ENCODE peak calls at places on chromosomes 7 and 10, in nine cellular contexts. Y is neural progenitor cell, C is transverse colon, U is HFF-Myc, N is epithelial cell of esophagus, T is activated B cell treated with CpG ODN at 0.5 μM for 24 hours, P is AG10803, V is lower leg skin, H is mesothelial cell of epicardium. J is an unnamed sample.

GRCh38 chr10:13894412-13895093 is 307.8 kb downstream of the PRPF18 start:
- DNase-seq in Y (no peak), C (no peak), U (no peak), N (peak; percentile 81), T (no peak), P (peak; percentile 34), V (no peak), H (no peak), J (no peak)

GRCh38 chr7:55572378-55573233 is at the start of gene VOPP1:
- DNase-seq in Y (peak; percentile 91), C (peak; percentile 70), U (no peak), N (peak; percentile 63), T (peak; percentile 79), P (peak; percentile 65), V (peak; percentile 85), H (peak; percentile 47), J (peak; percentile 60)

GRCh38 chr7:129588268-129588667 is 23.3 kb upstream of the NRF1 start:
- DNase-seq in Y (no peak), C (no peak), U (no peak), N (no peak), T (no peak), P (no peak), V (no peak), H (no peak), J (no peak)

GRCh38 chr7:8277394-8277982 is 15.5 kb upstream of the ICA1 start:
- DNase-seq in Y (peak; percentile 48), C (no peak), U (no peak), N (peak; percentile 30), T (no peak), P (no peak), V (no peak), H (no peak), J (no peak)

GRCh38 chr7:40833541-40834234 is 698.9 kb downstream of the SUGCT start:
- DNase-seq in Y (no peak), C (no peak), U (no peak), N (peak; percentile 36), T (no peak), P (peak; percentile 30), V (no peak), H (no peak), J (no peak)

GRCh38 chr10:5013385-5013784 is 9.7 kb upstream of the AKR1C2 start:
- DNase-seq in Y (no peak), C (no peak), U (no peak), N (peak; percentile 83), T (no peak), P (no peak), V (no peak), H (no peak), J (no peak)

GRCh38 chr7:36115448-36116321 is 37.4 kb upstream of the EEPD1 start:
- DNase-seq in Y (no peak), C (peak; percentile 78), U (peak; percentile 87), N (peak; percentile 98), T (no peak), P (peak; percentile 94), V (peak; percentile 97), H (peak; percentile 76), J (no peak)

GRCh38 chr10:14953452-14954000 is 370 bp downstream of the DCLRE1C start:
- DNase-seq in Y (peak; percentile 66), C (peak; percentile 61), U (peak; percentile 16), N (peak; percentile 51), T (no peak), P (peak; percentile 68), V (peak; percentile 91), H (peak; percentile 29), J (no peak)

GRCh38 chr7:81516898-81517297 is 252.9 kb downstream of the HGF start:
- DNase-seq in Y (no peak), C (no peak), U (no peak), N (no peak), T (no peak), P (no peak), V (no peak), H (no peak), J (no peak)

GRCh38 chr10:68576118-68576517 is 16.0 kb downstream of the TET1 start:
- DNase-seq in Y (peak; percentile 36), C (no peak), U (no peak), N (no peak), T (no peak), P (no peak), V (peak; percentile 56), H (no peak), J (no peak)

GRCh38 chr7:151078233-151079040 is 2.2 kb downstream of the FASTK start:
- DNase-seq in Y (peak; percentile 46), C (no peak), U (no peak), N (no peak), T (no peak), P (peak; percentile 45), V (peak; percentile 95), H (no peak), J (no peak)

GRCh38 chr7:105164751-105165150 is 150.7 kb downstream of the KMT2E start:
- DNase-seq in Y (no peak), C (no peak), U (no peak), N (no peak), T (no peak), P (no peak), V (no peak), H (no peak), J (no peak)

GRCh38 chr10:59839576-59839975 is 66.8 kb downstream of the CCDC6 start:
- DNase-seq in Y (no peak), C (no peak), U (no peak), N (peak; percentile 20), T (no peak), P (peak; percentile 68), V (no peak), H (no peak), J (no peak)

DNA sequence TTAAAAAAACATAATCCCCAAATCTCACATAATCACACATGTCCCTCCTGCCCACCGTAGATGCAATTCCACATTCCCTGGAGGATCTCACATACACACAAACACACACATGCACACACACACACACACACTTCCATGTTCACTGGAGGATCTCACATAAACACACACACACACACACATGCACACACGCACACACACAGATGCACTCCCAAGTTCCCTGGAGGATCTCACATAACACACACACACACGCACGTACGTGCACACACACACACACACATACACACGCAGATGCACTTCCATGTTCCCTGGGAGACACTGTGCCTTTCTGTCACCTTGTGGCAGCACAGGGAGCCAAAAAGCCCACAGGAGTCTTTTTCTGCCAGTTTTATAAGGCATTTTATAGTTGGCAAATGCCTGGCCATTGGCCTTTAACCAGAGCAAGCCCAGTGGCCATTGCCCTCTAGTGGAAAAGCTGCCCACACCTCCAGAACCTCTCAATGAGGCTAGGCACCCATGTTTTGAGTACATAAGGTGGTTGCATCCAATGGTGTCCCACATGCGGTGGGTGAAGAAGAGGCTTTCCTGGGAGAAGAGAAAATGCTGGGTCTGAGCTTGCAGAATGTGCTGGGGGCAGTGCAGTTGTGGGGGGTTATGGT is 115.4 kb upstream of the ACBD5 start:
- DNase-seq in Y (peak; percentile 19), C (no peak), U (no peak), N (no peak), T (no peak), P (no peak), V (no peak), H (no peak), J (no peak)
- TF ChIP-seq CTCF in Y (peak; percentile 35), C (no peak), U (peak; percentile 8), N (no peak), T (no peak), P (no peak), V (no peak), H (no peak), J (no peak)

GRCh38 chr7:142153400-142153799 is 41.9 kb downstream of the MGAM2 start:
- DNase-seq in Y (peak; percentile 34), C (peak; percentile 25), U (no peak), N (peak; percentile 46), T (no peak), P (no peak), V (no peak), H (no peak), J (no peak)
- TF ChIP-seq CTCF in Y (peak; percentile 46), C (no peak), U (no peak), N (peak; percentile 64), T (no peak), P (no peak), V (no peak), H (no peak), J (peak; percentile 48)

DNA sequence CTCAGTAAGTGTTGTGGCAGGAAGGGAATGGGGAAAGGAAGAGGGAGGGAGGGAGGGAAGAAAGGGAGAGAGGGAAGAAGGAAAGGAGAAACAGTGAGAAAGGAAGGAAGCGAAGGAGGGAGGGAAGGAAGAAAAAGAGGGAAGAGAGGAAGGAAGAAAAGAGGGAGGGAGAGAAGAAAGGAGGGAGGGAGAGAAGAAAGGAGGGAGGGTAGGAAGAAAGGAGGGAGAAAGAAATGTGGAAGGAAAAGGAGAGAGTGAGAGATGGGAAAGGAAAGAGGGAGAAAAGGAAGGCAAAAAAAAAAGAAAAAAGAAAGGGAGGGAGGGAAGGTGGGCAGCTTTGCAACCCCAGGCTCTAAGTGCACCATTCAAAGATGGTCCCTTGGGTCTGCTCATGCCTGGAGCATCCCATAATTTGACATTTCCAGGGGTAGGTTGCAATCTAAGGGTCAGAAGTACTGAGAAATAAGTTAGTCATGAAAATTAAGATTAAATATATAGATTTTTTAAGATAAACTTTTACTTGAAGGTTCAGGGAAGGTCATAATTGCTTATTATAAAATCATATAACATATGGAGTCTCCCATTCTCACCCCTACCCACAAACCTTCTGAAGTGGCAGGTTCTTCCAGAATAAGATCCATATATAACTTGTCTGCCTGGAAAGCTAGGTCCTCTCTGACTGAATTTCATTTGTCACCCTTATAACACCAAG is 249.2 kb downstream of the PLXNA4 start:
- DNase-seq in Y (no peak), C (no peak), U (no peak), N (no peak), T (no peak), P (no peak), V (no peak), H (no peak), J (no peak)
- TF ChIP-seq CTCF in Y (no peak), C (no peak), U (no peak), N (no peak), T (no peak), P (no peak), V (no peak), H (no peak), J (no peak)

GRCh38 chr7:79064187-79064823 is 389.2 kb downstream of the MAGI2 start:
- DNase-seq in Y (no peak), C (no peak), U (no peak), N (no peak), T (no peak), P (no peak), V (no peak), H (no peak), J (no peak)

GRCh38 chr7:79060498-79060897 is 393.0 kb downstream of the MAGI2 start:
- DNase-seq in Y (no peak), C (no peak), U (no peak), N (no peak), T (no peak), P (no peak), V (no peak), H (no peak), J (no peak)

DNA sequence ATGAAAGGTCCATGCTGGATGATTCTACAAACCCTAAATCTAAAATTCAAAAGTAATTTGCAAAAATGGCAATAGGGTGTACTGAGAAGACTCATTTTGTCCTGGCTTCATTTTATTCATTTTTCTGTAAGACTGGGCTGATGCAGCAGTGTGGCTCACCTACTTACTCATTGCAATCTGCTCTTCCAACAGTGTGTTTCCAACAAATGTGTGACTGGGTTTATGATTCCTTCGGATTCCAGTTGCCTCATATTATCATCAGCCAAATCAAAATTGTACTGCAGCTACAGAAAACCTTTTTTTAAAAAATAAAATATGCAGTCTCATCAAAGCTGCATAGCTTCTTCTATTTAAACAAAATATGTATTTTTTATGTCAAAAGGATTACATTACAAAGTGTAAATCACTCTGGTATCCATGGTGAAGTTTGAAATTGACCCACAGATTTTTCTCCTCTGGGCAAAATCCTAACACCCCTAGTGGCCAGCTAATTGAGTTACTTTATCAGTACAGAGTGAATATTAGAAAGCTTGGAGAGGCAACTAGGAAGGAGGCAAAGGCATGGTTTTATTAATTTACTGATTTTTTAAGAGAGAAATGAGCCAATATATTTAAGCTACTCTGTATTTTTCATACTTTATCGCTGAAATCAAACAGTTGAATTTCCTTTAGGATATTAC is 390.3 kb downstream of the MAGI2 start:
- DNase-seq in Y (no peak), C (no peak), U (no peak), N (no peak), T (no peak), P (peak; percentile 8), V (no peak), H (no peak), J (no peak)
- TF ChIP-seq CTCF in Y (peak; percentile 50), C (no peak), U (no peak), N (peak; percentile 19), T (no peak), P (no peak), V (no peak), H (no peak), J (peak; percentile 35)